ENCODE peak calls at places on chromosomes 4 and X, in five cellular contexts. H is adrenal gland, P is tibial nerve, S is RWPE2, R is pancreas. T is an unnamed sample. For H3K27me3, the result is how much of the 10 kb centered on the place peaks cover.

GRCh38 chrX:100720301-100720700 is 11.6 kb downstream of the SYTL4 start:
- DNase-seq in H (no peak), S (no peak), R (no peak), P (no peak), T (peak)

GRCh38 chr4:5893013-5893580 is at the start of gene CRMP1:
- DNase-seq in P (no peak), H (peak), R (no peak), S (no peak), T (peak)

GRCh38 chrX:78314561-78314960 is 12.8 kb downstream of the CYSLTR1 start:
- DNase-seq in P (no peak), S (no peak), H (no peak), R (no peak), T (no peak)

GRCh38 chr4:80305466-80305865 is 30.1 kb upstream of the CFAP299 start:
- DNase-seq in S (no peak), P (no peak), R (no peak), H (no peak), T (no peak)

GRCh38 chr4:152684007-152684406 is 4.2 kb upstream of the TMEM154 start:
- DNase-seq in H (no peak), S (no peak), R (no peak), P (no peak), T (no peak)

GRCh38 chr4:55397024-55397520 is 1.3 kb downstream of the TMEM165 start:
- DNase-seq in P (no peak), S (no peak), R (no peak), H (peak), T (no peak)

GRCh38 chr4:72314869-72315268 is 254.2 kb downstream of the ADAMTS3 start:
- DNase-seq in P (peak), R (no peak), S (no peak), H (peak), T (peak)

GRCh38 chr4:1490906-1491629 is 84.8 kb upstream of the NKX1-1 start:
- DNase-seq in H (no peak), R (no peak), P (no peak), S (no peak), T (no peak)

GRCh38 chrX:148333989-148334388 is 166.4 kb upstream of the AFF2 start:
- DNase-seq in P (no peak), S (no peak), R (no peak), H (no peak), T (no peak)

GRCh38 chrX:20913760-20914159 is 460.5 kb upstream of the CNKSR2 start:
- DNase-seq in H (no peak), R (no peak), S (no peak), P (no peak), T (peak)

GRCh38 chr4:1205641-1206298 is 33.4 kb upstream of the SPON2 start:
- DNase-seq in R (no peak), H (no peak), P (no peak), S (no peak), T (no peak)

GRCh38 chr4:118586357-118586790 is 98.8 kb upstream of the METTL14 start:
- DNase-seq in P (no peak), R (peak), H (no peak), S (no peak), T (no peak)

GRCh38 chrX:120791013-120791643 is 84.5 kb downstream of the CT47B1 start:
- DNase-seq in R (peak), H (peak), S (no peak), P (peak), T (peak)

GRCh38 chr4:114187592-114187991 is 208.1 kb upstream of the ARSJ start:
- DNase-seq in P (no peak), H (no peak), R (no peak), S (no peak), T (no peak)

GRCh38 chr4:25908491-25908901 is 5.5 kb upstream of the SMIM20 start:
- DNase-seq in R (no peak), H (no peak), S (peak), P (no peak), T (peak)

GRCh38 chr4:56874166-56874565 is 33.5 kb upstream of the REST start:
- DNase-seq in S (no peak), H (no peak), P (no peak), R (no peak), T (no peak)

GRCh38 chr4:83386931-83387897 is 52.6 kb upstream of the HPSE start:
- DNase-seq in H (no peak), R (no peak), S (no peak), P (no peak), T (no peak)

GRCh38 chr4:75344915-75345314 is 169.3 kb downstream of the RCHY1 start:
- DNase-seq in S (no peak), P (no peak), H (no peak), R (no peak), T (no peak)

GRCh38 chr4:96472103-96472867 is 632.4 kb downstream of the PDHA2 start:
- DNase-seq in H (no peak), S (no peak), P (no peak), R (no peak), T (no peak)

GRCh38 chrX:113019958-113020357 is 179.3 kb upstream of the AMOT start:
- DNase-seq in S (no peak), R (no peak), H (no peak), P (no peak), T (no peak)

GRCh38 chr4:13980317-13980716 is 352.8 kb upstream of the BOD1L1 start:
- DNase-seq in H (no peak), S (no peak), R (no peak), P (no peak), T (no peak)

DNA sequence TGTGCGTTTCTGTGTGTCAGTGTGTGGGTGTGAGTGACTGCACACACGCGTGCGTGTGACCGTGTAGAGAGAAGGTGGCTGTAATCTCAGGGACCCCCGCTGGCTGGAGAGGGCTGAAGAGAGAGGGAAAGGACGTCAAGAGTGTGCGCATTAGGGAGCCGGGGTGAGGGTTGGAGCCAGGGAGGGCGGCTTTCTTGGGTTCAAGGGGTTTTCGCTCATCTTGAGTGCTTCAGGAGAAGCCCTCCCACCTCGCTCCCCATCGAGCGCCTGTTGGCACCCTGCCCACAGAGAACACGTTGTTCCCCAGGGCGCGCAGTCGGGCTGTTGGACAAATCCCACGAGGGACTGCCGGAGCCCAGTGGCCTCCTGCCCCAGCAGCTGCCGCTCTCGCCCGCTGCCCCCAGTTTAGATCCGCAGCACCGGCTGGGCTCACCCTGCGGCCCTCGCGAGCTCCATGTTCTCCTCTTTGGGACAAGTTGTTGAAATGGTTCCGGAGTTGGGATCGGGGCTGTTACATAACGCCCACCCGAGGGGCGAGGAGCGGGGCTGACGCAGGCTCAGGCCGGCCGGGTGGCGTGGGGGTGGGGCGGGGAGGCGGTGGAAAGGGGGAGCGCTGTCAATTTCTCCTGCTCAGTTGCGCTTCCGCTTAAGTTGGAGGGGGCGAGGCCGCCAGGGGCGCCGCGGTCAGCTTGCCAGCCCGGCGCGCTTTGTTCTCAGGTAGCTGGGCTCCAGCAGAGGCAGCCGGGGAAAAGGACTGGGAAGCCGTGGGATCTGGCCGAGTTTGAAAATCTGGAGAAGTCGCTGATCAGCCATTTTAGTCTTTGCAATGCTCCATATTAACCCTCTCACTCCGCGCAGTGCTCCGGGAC is 1.6 kb downstream of the GRIA2 start:
- DNase-seq in H (peak), P (no peak), R (no peak), S (no peak), T (peak)
- H3K27me3 ChIP-seq in H (under half), P (under half), R (half or more), S (half or more), T (under half)

GRCh38 chrX:638482-639131 is 8.0 kb downstream of the SHOX start:
- DNase-seq in H (no peak), R (no peak), P (no peak), S (no peak), T (no peak)
- H3K27me3 ChIP-seq in H (half or more), R (under half), P (half or more), S (half or more), T (half or more)

GRCh38 chrX:70293621-70294020 is 3.7 kb downstream of the KIF4A start:
- DNase-seq in P (no peak), R (no peak), H (no peak), S (no peak), T (no peak)

GRCh38 chrX:70289168-70289792 is 447 bp downstream of the PDZD11 start:
- DNase-seq in P (no peak), S (no peak), H (no peak), R (no peak), T (no peak)

GRCh38 chrX:70289793-70290770 is at the start of the genes KIF4A and PDZD11:
- DNase-seq in H (peak), S (peak), P (peak), R (peak), T (peak)

DNA sequence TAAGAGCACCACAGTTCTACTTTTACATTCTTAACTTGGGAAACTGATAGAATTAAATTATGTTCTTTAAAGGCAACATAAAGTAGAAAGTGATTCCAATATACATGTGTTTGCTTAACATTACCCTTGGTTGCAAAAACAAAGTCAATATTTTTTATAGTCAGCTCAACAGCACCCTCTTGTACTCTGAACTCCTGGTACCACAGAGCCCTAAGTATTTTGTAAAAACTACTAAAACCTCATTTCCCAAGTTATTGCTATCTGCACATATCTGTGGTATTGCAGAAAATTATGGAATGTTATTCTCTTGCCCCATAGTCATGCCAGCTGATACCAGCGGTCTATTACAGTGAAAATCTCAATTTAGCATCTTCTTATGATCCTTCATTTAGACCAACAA is 2.9 kb downstream of the KIF4A start:
- DNase-seq in R (no peak), S (no peak), H (no peak), P (no peak), T (no peak)
- H3K27me3 ChIP-seq in R (under half), S (under half), H (under half), P (under half), T (under half)

DNA sequence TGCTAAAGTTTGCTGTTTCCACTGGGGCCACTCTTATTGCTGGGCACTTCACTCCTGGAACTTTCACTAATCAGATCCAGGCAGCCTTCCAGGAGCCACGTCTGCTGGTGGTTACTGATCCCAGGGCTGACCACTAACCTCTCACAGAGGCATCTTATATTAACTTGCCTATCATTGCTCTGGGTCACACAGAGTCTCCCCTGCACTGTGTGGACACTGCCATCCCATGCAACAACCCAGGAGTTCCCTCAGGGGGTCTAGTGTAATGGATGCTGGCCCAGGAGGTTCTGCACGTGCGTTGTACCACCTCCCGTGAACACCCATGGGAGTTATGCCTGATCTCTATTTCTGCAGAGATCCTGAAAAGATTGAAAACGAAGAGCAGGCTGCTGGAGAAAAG is 41.8 kb upstream of the IQSEC2 start:
- DNase-seq in R (no peak), P (no peak), H (no peak), S (no peak), T (no peak)
- H3K27me3 ChIP-seq in R (under half), P (half or more), H (under half), S (under half), T (half or more)

DNA sequence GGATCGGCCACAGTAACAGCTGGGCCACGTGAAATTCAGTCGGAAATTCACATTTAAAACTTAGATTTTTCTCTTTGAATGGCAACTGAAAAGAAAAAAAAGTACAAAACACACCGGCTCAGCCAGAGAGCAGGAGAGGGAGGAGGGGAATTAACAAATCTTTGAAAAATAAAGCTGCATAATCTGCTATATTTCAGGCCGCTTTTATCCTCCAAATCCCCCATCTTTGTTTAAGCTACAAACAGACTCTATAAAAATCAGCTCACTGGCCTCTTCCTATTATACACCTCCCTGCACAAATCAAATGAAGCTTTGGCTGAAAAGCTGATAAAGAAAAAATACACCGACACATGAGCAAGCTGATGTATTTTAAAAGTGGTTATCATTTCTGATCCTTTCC is 169.1 kb downstream of the LDB2 start:
- DNase-seq in R (no peak), P (no peak), S (no peak), H (no peak), T (no peak)
- H3K27me3 ChIP-seq in R (under half), P (under half), S (under half), H (under half), T (under half)

GRCh38 chr4:41880022-41880837 is 55.0 kb upstream of the TMEM33 start:
- DNase-seq in H (no peak), R (no peak), P (no peak), S (no peak), T (no peak)
- H3K27me3 ChIP-seq in H (under half), R (under half), P (half or more), S (half or more), T (half or more)

T was measured in A673.